ENCODE peak calls at places on chromosomes 2 and 18, in six cellular contexts. J, B, L, T, H and I are unnamed samples.

GRCh38 chr18:55786651-55787272 is 198.8 kb upstream of the TCF4 start:
- DNase-seq in J (no peak), B (no peak), L (no peak), T (no peak), H (no peak), I (peak; percentile 11)

GRCh38 chr2:19458604-19459003 is 100.2 kb upstream of the OSR1 start:
- DNase-seq in J (no peak), B (no peak), L (no peak), T (no peak), H (no peak), I (no peak)

GRCh38 chr2:99641999-99642398 is 152.2 kb upstream of the REV1 start:
- DNase-seq in J (no peak), B (no peak), L (no peak), T (no peak), H (no peak), I (no peak)

GRCh38 chr2:167715932-167716331 is 531.5 kb downstream of the STK39 start:
- DNase-seq in J (no peak), B (no peak), L (no peak), T (no peak), H (no peak), I (no peak)

GRCh38 chr18:69215151-69215550 is 185.5 kb upstream of the DOK6 start:
- DNase-seq in J (no peak), B (no peak), L (no peak), T (no peak), H (no peak), I (no peak)

GRCh38 chr2:216695401-216695821 is at the start of gene IGFBP5:
- DNase-seq in J (no peak), B (peak; percentile 90), L (peak; percentile 65), T (peak; percentile 93), H (no peak), I (peak; percentile 77)

GRCh38 chr18:48410095-48410920 is 1.1 kb upstream of the ZBTB7C start:
- DNase-seq in J (peak; percentile 56), B (peak; percentile 74), L (peak; percentile 64), T (peak; percentile 96), H (peak; percentile 93), I (peak; percentile 94)

GRCh38 chr2:8437228-8437948 is 244.5 kb upstream of the ID2 start:
- DNase-seq in J (no peak), B (no peak), L (no peak), T (no peak), H (no peak), I (peak; percentile 4)

GRCh38 chr2:95357717-95358280 is 44.7 kb upstream of the FAHD2A start:
- DNase-seq in J (no peak), B (no peak), L (no peak), T (no peak), H (no peak), I (no peak)

GRCh38 chr2:26922638-26923466 is 47.6 kb upstream of the MAPRE3 start:
- DNase-seq in J (no peak), B (no peak), L (no peak), T (peak; percentile 81), H (peak; percentile 78), I (peak; percentile 64)

GRCh38 chr2:215384710-215385109 is 51.2 kb downstream of the FN1 start:
- DNase-seq in J (no peak), B (no peak), L (no peak), T (no peak), H (no peak), I (no peak)

GRCh38 chr2:67013821-67014220 is 383.3 kb upstream of the ETAA1 start:
- DNase-seq in J (no peak), B (no peak), L (no peak), T (no peak), H (no peak), I (peak; percentile 7)

GRCh38 chr2:67616749-67617148 is 219.6 kb downstream of the ETAA1 start:
- DNase-seq in J (no peak), B (no peak), L (no peak), T (no peak), H (no peak), I (peak; percentile 48)

GRCh38 chr18:3660719-3661118 is 210.7 kb downstream of the TGIF1 start:
- DNase-seq in J (no peak), B (no peak), L (no peak), T (no peak), H (no peak), I (no peak)

GRCh38 chr2:44171018-44171417 is 2.3 kb downstream of the PPM1B start:
- DNase-seq in J (no peak), B (no peak), L (no peak), T (no peak), H (no peak), I (peak; percentile 64)

GRCh38 chr18:79875531-79875919 is 75.9 kb downstream of the SLC66A2 start:
- DNase-seq in J (no peak), B (no peak), L (no peak), T (no peak), H (peak; percentile 47), I (no peak)

GRCh38 chr18:48954837-48955527 is 4.2 kb upstream of the SMAD7 start:
- DNase-seq in J (no peak), B (no peak), L (no peak), T (no peak), H (peak; percentile 23), I (peak; percentile 44)